ENCODE peak calls at places on chromosome 10, in six cellular contexts. P is body of pancreas, C is ovary, T is aorta, V is IMR-90, N is neural progenitor cell. G is an unnamed sample.

GRCh38 chr10:51528527-51528926 is 170.9 kb downstream of the CSTF2T start:
- DNase-seq in N (peak; percentile 26), C (no peak), P (no peak), V (no peak), T (no peak), G (no peak)

GRCh38 chr10:20890491-20891337 is 6.4 kb downstream of the NEBL start:
- DNase-seq in C (no peak), V (no peak), P (no peak), T (no peak), N (no peak), G (no peak)

GRCh38 chr10:89921422-89921821 is 220.0 kb downstream of the KIF20B start:
- DNase-seq in V (no peak), P (no peak), T (no peak), N (no peak), C (no peak), G (no peak)

GRCh38 chr10:110651044-110651958 is 7.2 kb downstream of the RBM20 start:
- DNase-seq in P (no peak), V (peak; percentile 98), C (no peak), N (no peak), T (no peak), G (no peak)

GRCh38 chr10:13201132-13201531 is 33.0 kb downstream of the UCMA start:
- DNase-seq in P (no peak), N (no peak), C (no peak), V (peak; percentile 75), T (no peak), G (no peak)

GRCh38 chr10:308101-308500 is 172.8 kb downstream of the ZMYND11 start:
- DNase-seq in P (peak; percentile 48), T (no peak), C (no peak), N (no peak), V (no peak), G (no peak)

GRCh38 chr10:59336632-59337031 is 25.7 kb downstream of the FAM13C start:
- DNase-seq in P (no peak), N (no peak), C (no peak), T (no peak), V (peak; percentile 74), G (no peak)

GRCh38 chr10:58291538-58292174 is 22.7 kb downstream of the CISD1 start:
- DNase-seq in T (no peak), P (peak; percentile 38), V (peak; percentile 71), N (peak; percentile 17), C (no peak), G (peak; percentile 32)

GRCh38 chr10:123567984-123568745 is 98.0 kb upstream of the GPR26 start:
- DNase-seq in N (no peak), T (no peak), V (no peak), P (no peak), C (no peak), G (no peak)

GRCh38 chr10:129960493-129961273 is 3.4 kb downstream of the EBF3 start:
- DNase-seq in T (no peak), P (no peak), C (no peak), V (no peak), N (peak; percentile 22), G (no peak)

GRCh38 chr10:126910798-126911197 is 5.6 kb downstream of the DOCK1 start:
- DNase-seq in P (no peak), T (no peak), V (peak; percentile 34), C (no peak), N (no peak), G (no peak)

GRCh38 chr10:17026686-17027485 is 102.7 kb downstream of the CUBN start:
- DNase-seq in T (no peak), P (no peak), C (no peak), N (no peak), V (peak; percentile 32), G (peak; percentile 46)

GRCh38 chr10:9547921-9548904 is 1469.5 kb upstream of the CELF2 start:
- DNase-seq in V (no peak), N (no peak), C (no peak), T (no peak), P (no peak), G (no peak)

GRCh38 chr10:132721725-132722124 is 64.2 kb downstream of the NKX6-2 start:
- DNase-seq in C (no peak), T (no peak), P (no peak), V (peak; percentile 49), N (no peak), G (no peak)

GRCh38 chr10:4525095-4525494 is 300.9 kb upstream of the AKR1E2 start:
- DNase-seq in C (no peak), N (no peak), T (no peak), P (no peak), V (no peak), G (no peak)

GRCh38 chr10:97570789-97571536 is 1.6 kb upstream of the ANKRD2 start:
- DNase-seq in N (no peak), T (peak; percentile 72), V (no peak), P (no peak), C (no peak), G (no peak)

GRCh38 chr10:70197235-70197952 is 27.1 kb upstream of the SAR1A start:
- DNase-seq in T (no peak), P (no peak), C (no peak), V (no peak), N (no peak), G (peak; percentile 49)

GRCh38 chr10:35427543-35427942 is 91.2 kb downstream of the CCNY start:
- DNase-seq in N (no peak), C (no peak), P (no peak), T (no peak), V (no peak), G (no peak)

GRCh38 chr10:128000660-128001059 is 93.8 kb downstream of the PTPRE start:
- DNase-seq in C (no peak), N (no peak), V (no peak), T (no peak), P (no peak), G (no peak)

GRCh38 chr10:103980246-103980906 is 13.4 kb downstream of the SLK start:
- DNase-seq in C (no peak), V (peak; percentile 66), N (no peak), P (no peak), T (no peak), G (no peak)

GRCh38 chr10:128437786-128438350 is 311.6 kb upstream of the MKI67 start:
- DNase-seq in N (no peak), V (no peak), T (no peak), C (no peak), P (no peak), G (no peak)

GRCh38 chr10:42984035-42984610 is 92.7 kb upstream of the RET start:
- DNase-seq in V (no peak), T (no peak), P (no peak), N (no peak), C (no peak), G (peak; percentile 41)

GRCh38 chr10:15742831-15743230 is 23.1 kb upstream of the ITGA8 start:
- DNase-seq in P (no peak), C (no peak), V (no peak), N (no peak), T (no peak), G (no peak)

GRCh38 chr10:33688506-33688905 is 354.0 kb upstream of the NRP1 start:
- DNase-seq in V (no peak), C (no peak), T (no peak), P (no peak), N (no peak), G (no peak)

GRCh38 chr10:29598861-29599311 is 35.9 kb downstream of the SVIL start:
- DNase-seq in V (peak; percentile 71), T (no peak), C (no peak), P (no peak), N (no peak), G (no peak)

GRCh38 chr10:101568054-101568745 is 19.9 kb downstream of the POLL start:
- DNase-seq in P (no peak), V (no peak), T (no peak), C (no peak), N (no peak), G (no peak)

GRCh38 chr10:101566333-101567164 is 21.5 kb downstream of the POLL start:
- DNase-seq in N (peak; percentile 78), C (peak; percentile 20), T (peak; percentile 75), P (no peak), V (peak; percentile 20), G (no peak)

GRCh38 chr10:101565936-101566332 is 22.1 kb downstream of the POLL start:
- DNase-seq in N (no peak), C (peak; percentile 10), V (no peak), T (peak; percentile 38), P (no peak), G (no peak)

GRCh38 chr10:101565370-101565900 is 22.6 kb downstream of the POLL start:
- DNase-seq in N (no peak), V (no peak), C (no peak), T (peak; percentile 37), P (no peak), G (no peak)

GRCh38 chr10:101567165-101568006 is 20.7 kb downstream of the POLL start:
- DNase-seq in P (no peak), T (no peak), N (no peak), V (no peak), C (no peak), G (no peak)
- H3K4me1 ChIP-seq in P (peaks cover 26% of the 10 kb centered on the region), T (no peaks in the 10 kb centered on the region), N (peaks cover 18% of the 10 kb centered on the region), V (peaks cover 6% of the 10 kb centered on the region), C (peaks cover 6% of the 10 kb centered on the region), G (peaks cover 16% of the 10 kb centered on the region)

DNA sequence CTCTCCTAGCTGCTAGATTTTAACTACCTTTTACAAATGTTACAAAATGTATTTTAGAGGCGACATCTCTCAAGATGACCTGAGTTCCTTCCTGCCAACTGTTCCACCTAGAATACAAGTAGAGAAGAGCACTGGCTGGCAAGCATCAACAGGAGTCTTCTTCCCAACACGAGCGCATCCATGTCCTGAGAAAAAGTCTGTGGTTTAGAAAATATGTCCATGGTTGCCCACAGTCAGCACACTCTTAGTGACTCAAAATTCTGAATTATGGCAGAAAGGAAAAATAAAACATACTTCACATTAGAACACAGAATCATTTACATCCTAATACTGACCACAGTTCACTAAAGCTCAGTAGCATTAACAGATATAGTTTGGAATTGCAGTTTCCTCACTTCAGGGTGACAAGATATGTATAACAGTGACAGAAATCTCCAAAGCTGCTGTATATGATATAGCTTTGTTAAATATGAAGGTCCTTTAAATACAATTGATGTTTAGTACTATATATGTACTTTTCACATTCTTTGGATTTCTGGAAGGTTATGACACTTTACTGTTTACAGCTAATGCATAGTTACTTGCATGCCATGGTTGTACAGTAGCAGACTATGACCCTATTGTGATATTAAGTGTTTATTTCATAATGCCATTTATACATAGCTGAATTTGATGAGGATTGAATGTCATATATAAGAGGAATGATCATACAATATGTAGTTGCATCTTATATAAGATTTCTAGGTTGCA is 327.1 kb downstream of the GFRA1 start:
- DNase-seq in P (no peak), T (no peak), C (no peak), N (no peak), V (no peak), G (no peak)
- H3K4me1 ChIP-seq in P (peaks cover 8% of the 10 kb centered on the region), T (no peaks in the 10 kb centered on the region), C (peaks cover 2% of the 10 kb centered on the region), N (no peaks in the 10 kb centered on the region), V (peaks cover 16% of the 10 kb centered on the region), G (no peaks in the 10 kb centered on the region)

DNA sequence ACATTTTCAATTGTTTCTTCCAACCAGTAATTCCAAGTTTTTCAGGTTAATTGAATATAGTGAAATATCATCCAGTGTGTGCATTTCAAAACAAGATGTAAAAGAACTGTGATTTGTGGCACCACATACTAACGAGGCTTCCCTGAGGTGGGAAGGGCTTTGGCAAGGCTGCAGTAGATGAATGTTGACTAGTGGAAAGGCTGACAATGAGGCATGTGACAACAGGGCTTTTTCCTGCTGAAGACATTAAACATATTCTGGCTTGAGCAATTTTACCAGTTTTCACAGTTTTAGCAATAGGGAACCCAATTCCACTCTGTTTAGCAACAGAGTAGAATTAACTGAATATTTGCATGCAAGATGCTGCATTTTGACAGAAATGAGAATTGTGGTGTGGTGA is 68.7 kb downstream of the AP3M1 start:
- DNase-seq in N (no peak), C (no peak), T (no peak), V (no peak), P (no peak), G (no peak)
- H3K4me1 ChIP-seq in N (peaks cover 9% of the 10 kb centered on the region), C (no peaks in the 10 kb centered on the region), T (peaks cover 4% of the 10 kb centered on the region), V (peaks cover 4% of the 10 kb centered on the region), P (no peaks in the 10 kb centered on the region), G (peaks cover 4% of the 10 kb centered on the region)

GRCh38 chr10:88070080-88070880 is 206.9 kb downstream of the PTEN start:
- DNase-seq in C (no peak), N (no peak), T (no peak), V (peak; percentile 67), P (no peak), G (no peak)
- H3K4me1 ChIP-seq in C (no peaks in the 10 kb centered on the region), N (no peaks in the 10 kb centered on the region), T (no peaks in the 10 kb centered on the region), V (peaks cover 1% of the 10 kb centered on the region), P (no peaks in the 10 kb centered on the region), G (peaks cover 44% of the 10 kb centered on the region)